ENCODE peak calls at places on chromosome 16, in five cellular contexts. One of them, this sample, is unnamed.

GRCh38 chr16:6209355-6209930 is 1111.8 kb upstream of the EEF2KMT start:
- DNase-seq in smooth muscle cell of the brain vasculature: no peak
- DNase-seq in cardiac muscle cell: no peak
- DNase-seq in NCI-H2107: no peak
- DNase-seq in NCI-H1436: no peak
- DNase-seq in this sample: no peak

GRCh38 chr16:28212532-28212873 is 738 bp upstream of the XPO6 start:
- DNase-seq in smooth muscle cell of the brain vasculature: no peak
- DNase-seq in cardiac muscle cell: peak
- DNase-seq in NCI-H2107: no peak
- DNase-seq in NCI-H1436: no peak
- DNase-seq in this sample: no peak

GRCh38 chr16:21599994-21600773 is 807 bp downstream of the METTL9 start:
- DNase-seq in smooth muscle cell of the brain vasculature: no peak
- DNase-seq in cardiac muscle cell: peak
- DNase-seq in NCI-H2107: no peak
- DNase-seq in NCI-H1436: no peak
- DNase-seq in this sample: no peak

GRCh38 chr16:7378024-7378695 is 45.5 kb downstream of the RBFOX1 start:
- DNase-seq in smooth muscle cell of the brain vasculature: no peak
- DNase-seq in cardiac muscle cell: no peak
- DNase-seq in NCI-H2107: no peak
- DNase-seq in NCI-H1436: no peak
- DNase-seq in this sample: no peak

GRCh38 chr16:28915181-28915580 is 9.9 kb downstream of the RABEP2 start:
- DNase-seq in smooth muscle cell of the brain vasculature: no peak
- DNase-seq in cardiac muscle cell: peak
- DNase-seq in NCI-H2107: no peak
- DNase-seq in NCI-H1436: no peak
- DNase-seq in this sample: no peak

GRCh38 chr16:2364638-2365210 is 24.2 kb upstream of the ABCA3 start:
- DNase-seq in smooth muscle cell of the brain vasculature: no peak
- DNase-seq in cardiac muscle cell: peak
- DNase-seq in NCI-H2107: no peak
- DNase-seq in NCI-H1436: no peak
- DNase-seq in this sample: peak

GRCh38 chr16:1614226-1615102 is 2.3 kb downstream of the CRAMP1 start:
- DNase-seq in smooth muscle cell of the brain vasculature: no peak
- DNase-seq in cardiac muscle cell: peak
- DNase-seq in NCI-H2107: no peak
- DNase-seq in NCI-H1436: no peak
- DNase-seq in this sample: no peak

GRCh38 chr16:48378836-48379235 is 6.4 kb downstream of the SIAH1 start:
- DNase-seq in smooth muscle cell of the brain vasculature: no peak
- DNase-seq in cardiac muscle cell: peak
- DNase-seq in NCI-H2107: no peak
- DNase-seq in NCI-H1436: no peak
- DNase-seq in this sample: no peak

GRCh38 chr16:10982430-10983174 is 38.2 kb downstream of the CLEC16A start:
- DNase-seq in smooth muscle cell of the brain vasculature: no peak
- DNase-seq in cardiac muscle cell: no peak
- DNase-seq in NCI-H2107: no peak
- DNase-seq in NCI-H1436: no peak
- DNase-seq in this sample: no peak

GRCh38 chr16:84434800-84435199 is 66.5 kb downstream of the ATP2C2 start:
- DNase-seq in smooth muscle cell of the brain vasculature: no peak
- DNase-seq in cardiac muscle cell: no peak
- DNase-seq in NCI-H2107: no peak
- DNase-seq in NCI-H1436: no peak
- DNase-seq in this sample: peak

GRCh38 chr16:58222532-58223316 is 24.8 kb upstream of the CSNK2A2 start:
- DNase-seq in smooth muscle cell of the brain vasculature: no peak
- DNase-seq in cardiac muscle cell: peak
- DNase-seq in NCI-H2107: no peak
- DNase-seq in NCI-H1436: no peak
- DNase-seq in this sample: no peak

GRCh38 chr16:54342001-54342776 is 55.6 kb upstream of the IRX3 start:
- DNase-seq in smooth muscle cell of the brain vasculature: no peak
- DNase-seq in cardiac muscle cell: peak
- DNase-seq in NCI-H2107: no peak
- DNase-seq in NCI-H1436: no peak
- DNase-seq in this sample: no peak

GRCh38 chr16:86519649-86520316 is 9.5 kb downstream of the FOXF1 start:
- DNase-seq in smooth muscle cell of the brain vasculature: peak
- DNase-seq in cardiac muscle cell: peak
- DNase-seq in NCI-H2107: no peak
- DNase-seq in NCI-H1436: peak
- DNase-seq in this sample: no peak

GRCh38 chr16:55494994-55495421 is 13.9 kb upstream of the LPCAT2 start:
- DNase-seq in smooth muscle cell of the brain vasculature: peak
- DNase-seq in cardiac muscle cell: peak
- DNase-seq in NCI-H2107: no peak
- DNase-seq in NCI-H1436: no peak
- DNase-seq in this sample: no peak

GRCh38 chr16:15747937-15748336 is 97.9 kb downstream of the NDE1 start:
- DNase-seq in smooth muscle cell of the brain vasculature: no peak
- DNase-seq in cardiac muscle cell: no peak
- DNase-seq in NCI-H2107: no peak
- DNase-seq in NCI-H1436: no peak
- DNase-seq in this sample: no peak

GRCh38 chr16:64206877-64207276 is 915.0 kb downstream of the CDH11 start:
- DNase-seq in smooth muscle cell of the brain vasculature: no peak
- DNase-seq in cardiac muscle cell: peak
- DNase-seq in NCI-H2107: no peak
- DNase-seq in NCI-H1436: no peak
- DNase-seq in this sample: no peak

This sample was measured in LNCaP clone FGC.